ENCODE peak calls at places on chromosomes 12 and 14, in five cellular contexts. One of them, this sample, is unnamed.

GRCh38 chr12:97939141-97939540 is 476.5 kb downstream of the RMST start:
- DNase-seq in tibial artery: no peak
- DNase-seq in cardiac fibroblast: no peak
- DNase-seq in GM23338: no peak
- DNase-seq in lower leg skin: no peak
- DNase-seq in this sample: no peak

GRCh38 chr12:28369483-28369882 is 179.2 kb downstream of the CCDC91 start:
- DNase-seq in tibial artery: no peak
- DNase-seq in cardiac fibroblast: no peak
- DNase-seq in GM23338: no peak
- DNase-seq in lower leg skin: no peak
- DNase-seq in this sample: no peak

GRCh38 chr12:115866909-115867525 is 410.5 kb downstream of the MED13L start:
- DNase-seq in tibial artery: no peak
- DNase-seq in cardiac fibroblast: no peak
- DNase-seq in GM23338: peak
- DNase-seq in lower leg skin: peak
- DNase-seq in this sample: no peak

GRCh38 chr14:43786066-43786762 is 720.9 kb downstream of the FSCB start:
- DNase-seq in tibial artery: no peak
- DNase-seq in cardiac fibroblast: no peak
- DNase-seq in GM23338: no peak
- DNase-seq in lower leg skin: no peak
- DNase-seq in this sample: no peak

GRCh38 chr12:123891516-123892179 is 81.0 kb downstream of the CCDC92 start:
- DNase-seq in tibial artery: no peak
- DNase-seq in cardiac fibroblast: no peak
- DNase-seq in GM23338: no peak
- DNase-seq in lower leg skin: no peak
- DNase-seq in this sample: no peak

GRCh38 chr12:99413751-99414150 is 233.8 kb upstream of the GARIN6 start:
- DNase-seq in tibial artery: no peak
- DNase-seq in cardiac fibroblast: no peak
- DNase-seq in GM23338: no peak
- DNase-seq in lower leg skin: no peak
- DNase-seq in this sample: no peak

GRCh38 chr14:93029911-93030555 is 85.7 kb downstream of the ITPK1 start:
- DNase-seq in tibial artery: no peak
- DNase-seq in cardiac fibroblast: no peak
- DNase-seq in GM23338: no peak
- DNase-seq in lower leg skin: no peak
- DNase-seq in this sample: no peak

GRCh38 chr14:58118097-58118496 is 33.9 kb downstream of the ARMH4 start:
- DNase-seq in tibial artery: no peak
- DNase-seq in cardiac fibroblast: no peak
- DNase-seq in GM23338: no peak
- DNase-seq in lower leg skin: no peak
- DNase-seq in this sample: no peak

GRCh38 chr12:6570264-6570887 is 2.3 kb upstream of the NOP2 start:
- DNase-seq in tibial artery: no peak
- DNase-seq in cardiac fibroblast: peak
- DNase-seq in GM23338: peak
- DNase-seq in lower leg skin: no peak
- DNase-seq in this sample: no peak

GRCh38 chr12:125069616-125070015 is 4.4 kb downstream of the AACS start:
- DNase-seq in tibial artery: no peak
- DNase-seq in cardiac fibroblast: no peak
- DNase-seq in GM23338: no peak
- DNase-seq in lower leg skin: no peak
- DNase-seq in this sample: no peak

GRCh38 chr12:93539821-93540220 is 32.7 kb upstream of the SOCS2 start:
- DNase-seq in tibial artery: no peak
- DNase-seq in cardiac fibroblast: no peak
- DNase-seq in GM23338: no peak
- DNase-seq in lower leg skin: no peak
- DNase-seq in this sample: no peak

GRCh38 chr12:93537769-93538168 is 34.7 kb upstream of the SOCS2 start:
- DNase-seq in tibial artery: no peak
- DNase-seq in cardiac fibroblast: no peak
- DNase-seq in GM23338: peak
- DNase-seq in lower leg skin: no peak
- DNase-seq in this sample: no peak

GRCh38 chr12:93536766-93537515 is 35.5 kb upstream of the SOCS2 start:
- DNase-seq in tibial artery: no peak
- DNase-seq in cardiac fibroblast: no peak
- DNase-seq in GM23338: no peak
- DNase-seq in lower leg skin: no peak
- DNase-seq in this sample: no peak

GRCh38 chr12:93541578-93542217 is 30.8 kb upstream of the SOCS2 start:
- DNase-seq in tibial artery: no peak
- DNase-seq in cardiac fibroblast: no peak
- DNase-seq in GM23338: no peak
- DNase-seq in lower leg skin: no peak
- DNase-seq in this sample: no peak

DNA sequence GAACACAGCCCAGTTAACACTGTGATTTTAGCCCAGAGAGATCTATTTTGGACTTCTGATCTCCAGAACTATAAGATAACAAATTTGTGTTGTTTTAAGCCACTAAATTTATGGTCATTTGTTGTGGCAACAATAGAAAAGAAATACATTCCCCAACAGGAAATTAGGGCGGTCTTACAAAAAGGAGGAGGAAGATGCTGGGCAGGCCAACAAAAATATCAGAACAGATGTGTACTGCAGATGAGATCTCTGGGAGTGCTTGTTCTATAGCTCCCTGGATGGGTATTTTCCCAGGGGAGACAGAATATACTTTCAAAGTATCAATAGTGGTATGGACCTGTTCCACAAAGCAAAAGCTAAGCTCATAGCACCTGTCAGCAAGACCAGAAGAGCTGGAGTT is 32.0 kb upstream of the SOCS2 start:
- DNase-seq in tibial artery: no peak
- DNase-seq in cardiac fibroblast: peak
- DNase-seq in GM23338: no peak
- DNase-seq in lower leg skin: no peak
- DNase-seq in this sample: no peak
- H3K4me3 ChIP-seq in tibial artery: no peak
- H3K4me3 ChIP-seq in cardiac fibroblast: no peak
- H3K4me3 ChIP-seq in GM23338: no peak
- H3K4me3 ChIP-seq in lower leg skin: no peak
- H3K4me3 ChIP-seq in this sample: no peak

DNA sequence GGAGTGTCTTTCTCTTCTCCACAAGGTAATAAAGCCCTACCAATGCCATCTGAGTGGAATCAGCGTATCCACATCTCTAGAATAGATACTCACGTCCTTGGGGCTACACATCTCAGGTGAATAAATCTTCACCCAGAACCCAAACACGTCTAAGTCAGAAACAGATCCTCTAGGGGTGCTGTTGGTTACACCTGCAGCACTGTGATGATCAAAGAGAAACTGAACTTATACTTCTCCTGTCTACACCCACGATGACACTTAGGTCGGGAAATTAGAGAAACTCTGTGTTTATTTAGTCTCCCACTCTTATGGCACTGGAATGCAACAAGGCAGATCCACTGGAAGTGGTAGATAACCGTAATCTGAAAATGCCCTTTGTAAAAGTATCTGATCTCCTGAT is 46.2 kb downstream of the WIF1 start:
- DNase-seq in tibial artery: no peak
- DNase-seq in cardiac fibroblast: no peak
- DNase-seq in GM23338: peak
- DNase-seq in lower leg skin: no peak
- DNase-seq in this sample: no peak
- TF ChIP-seq CTCF in tibial artery: no peak
- TF ChIP-seq CTCF in cardiac fibroblast: no peak
- TF ChIP-seq CTCF in GM23338: peak
- TF ChIP-seq CTCF in lower leg skin: no peak
- TF ChIP-seq CTCF in this sample: no peak

GRCh38 chr12:12722351-12723146 is 5.4 kb downstream of the CDKN1B start:
- DNase-seq in tibial artery: no peak
- DNase-seq in cardiac fibroblast: peak
- DNase-seq in GM23338: no peak
- DNase-seq in lower leg skin: no peak
- DNase-seq in this sample: no peak
- H3K4me3 ChIP-seq in tibial artery: peak
- H3K4me3 ChIP-seq in cardiac fibroblast: peak
- H3K4me3 ChIP-seq in GM23338: peak
- H3K4me3 ChIP-seq in lower leg skin: no peak
- H3K4me3 ChIP-seq in this sample: peak

DNA sequence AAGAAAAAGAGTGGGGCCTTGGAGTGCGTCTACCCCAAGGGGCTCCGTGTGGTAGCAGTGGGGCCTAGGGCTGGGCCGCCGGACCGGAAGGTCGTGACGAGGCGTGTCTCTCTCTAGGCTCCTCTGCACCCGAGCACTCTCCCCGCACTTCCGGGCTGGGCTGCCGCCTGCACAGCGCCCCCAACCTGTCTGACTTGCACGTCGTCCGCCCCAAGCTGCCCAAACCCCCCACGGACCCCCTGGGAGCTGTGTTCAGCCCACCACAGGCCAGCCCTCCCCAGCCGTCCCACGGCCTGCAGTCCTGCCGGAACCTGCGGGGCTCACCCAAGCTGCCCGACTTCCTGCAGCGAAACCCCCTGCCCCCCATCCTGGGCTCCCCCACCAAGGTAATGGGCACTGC is 13.3 kb upstream of the PUS1 start:
- DNase-seq in tibial artery: no peak
- DNase-seq in cardiac fibroblast: no peak
- DNase-seq in GM23338: no peak
- DNase-seq in lower leg skin: no peak
- DNase-seq in this sample: no peak
- TF ChIP-seq CTCF in tibial artery: no peak
- TF ChIP-seq CTCF in cardiac fibroblast: no peak
- TF ChIP-seq CTCF in GM23338: peak
- TF ChIP-seq CTCF in lower leg skin: no peak
- TF ChIP-seq CTCF in this sample: no peak

GRCh38 chr14:61571931-61572330 is 123.4 kb upstream of the HIF1A start:
- DNase-seq in tibial artery: no peak
- DNase-seq in cardiac fibroblast: no peak
- DNase-seq in GM23338: no peak
- DNase-seq in lower leg skin: no peak
- DNase-seq in this sample: no peak
- H3K4me3 ChIP-seq in tibial artery: no peak
- H3K4me3 ChIP-seq in cardiac fibroblast: peak
- H3K4me3 ChIP-seq in GM23338: no peak
- H3K4me3 ChIP-seq in lower leg skin: no peak
- H3K4me3 ChIP-seq in this sample: no peak

DNA sequence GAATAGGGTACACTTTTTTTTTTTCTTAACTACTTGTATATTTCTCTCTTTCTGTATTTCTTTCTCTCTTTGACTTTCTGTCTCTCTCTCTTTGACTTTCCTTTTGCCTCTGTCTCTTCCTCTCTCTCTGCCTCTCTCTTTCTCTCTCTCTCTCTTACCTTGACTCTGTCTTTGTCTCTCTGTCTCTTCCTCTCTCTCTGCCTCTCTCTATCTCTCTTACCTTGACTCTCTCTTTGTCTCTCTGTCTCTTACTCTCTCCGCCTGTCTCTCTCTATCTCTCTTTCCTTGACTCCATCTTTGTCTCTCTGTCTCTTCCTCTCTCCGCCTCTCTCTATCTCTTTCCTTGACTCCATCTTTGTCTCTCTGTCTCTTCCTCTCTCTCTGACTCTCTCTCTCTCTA is 62.4 kb upstream of the PRMT8 start:
- DNase-seq in tibial artery: no peak
- DNase-seq in cardiac fibroblast: no peak
- DNase-seq in GM23338: no peak
- DNase-seq in lower leg skin: no peak
- DNase-seq in this sample: no peak
- TF ChIP-seq CTCF in tibial artery: no peak
- TF ChIP-seq CTCF in cardiac fibroblast: no peak
- TF ChIP-seq CTCF in GM23338: no peak
- TF ChIP-seq CTCF in lower leg skin: no peak
- TF ChIP-seq CTCF in this sample: no peak

This sample was measured in astrocyte of the cerebellum.